ENCODE peak calls at places on chromosomes 11 and 22, in five cellular contexts. J is HepG2, G is GM12878, A is A549, V is K562. B is an unnamed sample.
A peak's percentile ranks its signal among the peaks of the same experiment; 100 is the strongest.

GRCh38 chr22:37601203-37601539 is 7.5 kb upstream of the GGA1 start:
- DNase-seq in J (no peak), G (no peak), A (no peak), V (no peak), B (no peak)

GRCh38 chr22:46159777-46160176 is 9.5 kb downstream of the PPARA start:
- DNase-seq in J (no peak), G (no peak), A (no peak), V (no peak), B (no peak)

GRCh38 chr22:49827307-49827852 is 293 bp downstream of the BRD1 start:
- DNase-seq in J (no peak), G (no peak), A (no peak), V (peak; percentile 78), B (no peak)

GRCh38 chr11:102254047-102254446 is 63.2 kb upstream of the BIRC3 start:
- DNase-seq in J (no peak), G (no peak), A (peak; percentile 36), V (peak; percentile 32), B (no peak)

GRCh38 chr11:105867742-105868141 is 154.3 kb downstream of the MSANTD4 start:
- DNase-seq in J (no peak), G (no peak), A (no peak), V (no peak), B (no peak)

GRCh38 chr22:19607198-19608113 is 83.2 kb upstream of the CLDN5 start:
- DNase-seq in J (no peak), G (no peak), A (no peak), V (no peak), B (peak; percentile 74)

GRCh38 chr11:93571612-93572011 is 28.4 kb upstream of the SMCO4 start:
- DNase-seq in J (no peak), G (no peak), A (no peak), V (no peak), B (no peak)

GRCh38 chr11:9574806-9575530 is 1.5 kb downstream of the WEE1 start:
- DNase-seq in J (peak; percentile 82), G (no peak), A (peak; percentile 84), V (peak; percentile 52), B (peak; percentile 87)

GRCh38 chr11:65014146-65014960 is at the start of gene ARL2:
- DNase-seq in J (peak; percentile 88), G (no peak), A (no peak), V (peak; percentile 90), B (no peak)

DNA sequence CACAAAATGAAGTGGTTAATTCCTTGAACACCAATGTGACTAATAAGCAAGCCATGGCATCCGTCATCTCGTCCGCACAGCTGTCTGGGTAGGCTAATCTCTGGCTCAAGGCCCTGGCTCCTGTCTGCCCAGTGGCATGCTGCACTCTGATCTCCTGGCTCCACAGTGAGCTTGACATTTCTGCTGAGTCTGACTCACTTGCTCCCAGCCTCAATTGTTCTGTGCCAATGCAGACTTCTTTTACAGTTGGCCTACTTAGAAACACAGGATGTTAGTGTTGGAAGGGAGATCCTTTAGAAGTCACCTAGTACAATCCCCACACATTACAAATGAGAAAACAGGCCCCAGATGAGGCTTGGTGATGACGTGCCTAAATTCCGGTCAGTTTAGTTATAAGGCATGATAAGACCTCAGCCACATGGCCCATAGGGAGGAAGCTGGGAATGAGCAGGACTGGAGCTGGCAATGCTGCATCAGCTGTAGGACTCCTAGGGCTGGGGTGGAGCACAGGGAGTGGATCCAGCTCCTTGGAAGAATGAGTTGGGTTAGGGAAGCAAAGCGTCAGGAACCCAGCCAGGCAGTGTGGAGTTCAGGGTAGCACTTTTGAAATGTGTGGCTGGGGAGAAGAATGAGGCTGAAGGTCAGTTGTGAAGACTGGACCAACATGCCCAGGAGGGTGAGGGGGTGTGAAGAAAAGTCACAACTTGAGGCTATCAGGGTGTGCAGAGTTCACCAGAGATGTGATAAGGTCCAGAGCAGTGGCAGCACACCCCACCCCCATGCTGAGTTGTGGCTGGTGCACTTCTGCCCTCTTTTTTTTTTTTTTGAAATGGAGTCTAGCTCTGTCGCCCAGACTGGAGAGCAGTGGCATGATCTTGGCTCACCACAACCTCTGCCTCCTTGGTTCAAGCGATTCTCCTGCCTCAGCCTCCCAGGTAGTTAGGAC is 70.2 kb upstream of the EED start:
- DNase-seq in J (peak; percentile 61), G (no peak), A (peak; percentile 67), V (peak; percentile 77), B (peak; percentile 100)
- H3K27ac ChIP-seq in J (no peak overlapping the region), G (no peak overlapping the region), A (peak overlapping the region; percentile 86), V (peak overlapping the region; percentile 81), B (peak overlapping the region; percentile 97)

GRCh38 chr22:40399661-40400060 is 29.3 kb downstream of the SGSM3 start:
- DNase-seq in J (no peak), G (no peak), A (no peak), V (no peak), B (no peak)
- H3K4me2 ChIP-seq in J (no peak overlapping the region), G (no peak overlapping the region), A (no peak overlapping the region), V (no peak overlapping the region), B (no peak overlapping the region)

GRCh38 chr11:68181719-68182451 is 31.2 kb downstream of the KMT5B start:
- DNase-seq in J (no peak), G (no peak), A (no peak), V (no peak), B (no peak)
- TF ChIP-seq MYC in J (no peak), G (no peak), A (no peak), V (no peak), B (no peak)

DNA sequence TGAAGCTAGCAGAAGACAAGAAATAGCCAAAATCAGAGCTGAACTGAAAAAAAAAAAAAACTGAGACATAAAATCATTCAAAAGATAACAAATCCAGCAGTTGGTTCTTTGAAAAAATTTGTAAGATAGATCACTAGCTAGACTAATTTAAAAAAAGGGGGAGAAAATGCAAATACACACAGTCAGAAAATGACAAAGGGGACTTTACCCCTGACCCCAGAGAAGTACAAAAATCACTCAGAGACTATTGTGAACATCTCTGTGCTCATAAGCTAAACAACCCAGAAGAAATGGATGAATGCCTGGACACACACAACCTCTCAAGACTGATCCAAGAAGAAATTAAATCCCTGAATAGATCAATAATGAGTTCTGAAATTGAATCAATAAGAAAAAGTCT is 914.3 kb upstream of the API5 start:
- DNase-seq in J (no peak), G (no peak), A (no peak), V (no peak), B (no peak)
- H3K27ac ChIP-seq in J (no peak overlapping the region), G (no peak overlapping the region), A (no peak overlapping the region), V (no peak overlapping the region), B (no peak overlapping the region)

B was measured in endothelial cell of umbilical vein.